ENCODE peak calls at places on chromosomes 7 and 10, in eight cellular contexts. One of them, this sample, is unnamed.

GRCh38 chr10:96626795-96627194 is 40.0 kb upstream of the TM9SF3 start:
- DNase-seq in GM20000: no peak
- DNase-seq in heart left ventricle: no peak
- DNase-seq in B cell: no peak
- DNase-seq in foreskin fibroblast: no peak
- DNase-seq in HFF-Myc: no peak
- DNase-seq in GDM1: no peak
- DNase-seq in fibroblast of pulmonary artery: no peak
- DNase-seq in this sample: no peak

GRCh38 chr10:91887075-91887899 is 22.0 kb downstream of the FGFBP3 start:
- DNase-seq in fibroblast of pulmonary artery: peak
- DNase-seq in heart left ventricle: no peak
- DNase-seq in HFF-Myc: no peak
- DNase-seq in foreskin fibroblast: peak
- DNase-seq in B cell: peak
- DNase-seq in GM20000: peak
- DNase-seq in GDM1: no peak
- DNase-seq in this sample: peak

GRCh38 chr7:40721344-40721949 is 586.6 kb downstream of the SUGCT start:
- DNase-seq in HFF-Myc: no peak
- DNase-seq in GDM1: no peak
- DNase-seq in foreskin fibroblast: no peak
- DNase-seq in GM20000: no peak
- DNase-seq in fibroblast of pulmonary artery: no peak
- DNase-seq in B cell: no peak
- DNase-seq in heart left ventricle: no peak
- DNase-seq in this sample: no peak

GRCh38 chr10:1187151-1187854 is 131.1 kb downstream of the WDR37 start:
- DNase-seq in HFF-Myc: no peak
- DNase-seq in foreskin fibroblast: no peak
- DNase-seq in GDM1: no peak
- DNase-seq in GM20000: no peak
- DNase-seq in fibroblast of pulmonary artery: no peak
- DNase-seq in heart left ventricle: no peak
- DNase-seq in B cell: no peak
- DNase-seq in this sample: no peak

GRCh38 chr7:39735903-39736302 is 112.5 kb downstream of the RALA start:
- DNase-seq in heart left ventricle: no peak
- DNase-seq in GM20000: no peak
- DNase-seq in foreskin fibroblast: no peak
- DNase-seq in HFF-Myc: no peak
- DNase-seq in fibroblast of pulmonary artery: no peak
- DNase-seq in GDM1: no peak
- DNase-seq in B cell: no peak
- DNase-seq in this sample: no peak

GRCh38 chr10:52621635-52622079 is 150.9 kb downstream of the MBL2 start:
- DNase-seq in HFF-Myc: peak
- DNase-seq in heart left ventricle: no peak
- DNase-seq in GDM1: no peak
- DNase-seq in B cell: no peak
- DNase-seq in foreskin fibroblast: peak
- DNase-seq in fibroblast of pulmonary artery: peak
- DNase-seq in GM20000: no peak
- DNase-seq in this sample: peak

GRCh38 chr10:80670774-80671173 is 133.1 kb downstream of the SH2D4B start:
- DNase-seq in B cell: no peak
- DNase-seq in fibroblast of pulmonary artery: no peak
- DNase-seq in HFF-Myc: no peak
- DNase-seq in GDM1: no peak
- DNase-seq in heart left ventricle: no peak
- DNase-seq in foreskin fibroblast: no peak
- DNase-seq in GM20000: no peak
- DNase-seq in this sample: no peak

GRCh38 chr10:5575482-5576153 is 50.9 kb downstream of the CALML3 start:
- DNase-seq in heart left ventricle: no peak
- DNase-seq in GDM1: no peak
- DNase-seq in HFF-Myc: no peak
- DNase-seq in foreskin fibroblast: peak
- DNase-seq in B cell: no peak
- DNase-seq in GM20000: no peak
- DNase-seq in fibroblast of pulmonary artery: peak
- DNase-seq in this sample: peak

GRCh38 chr7:22667187-22667561 is 59.8 kb upstream of the IL6 start:
- DNase-seq in heart left ventricle: no peak
- DNase-seq in HFF-Myc: no peak
- DNase-seq in foreskin fibroblast: no peak
- DNase-seq in B cell: no peak
- DNase-seq in GM20000: no peak
- DNase-seq in GDM1: no peak
- DNase-seq in fibroblast of pulmonary artery: no peak
- DNase-seq in this sample: no peak

GRCh38 chr7:43639858-43640491 is 57.1 kb downstream of the STK17A start:
- DNase-seq in fibroblast of pulmonary artery: peak
- DNase-seq in foreskin fibroblast: peak
- DNase-seq in heart left ventricle: peak
- DNase-seq in GM20000: no peak
- DNase-seq in GDM1: no peak
- DNase-seq in B cell: no peak
- DNase-seq in HFF-Myc: no peak
- DNase-seq in this sample: peak